ENCODE peak calls at places on chromosomes 2 and 18, in four cellular contexts. O, A, Q and X are unnamed samples.
A peak's percentile ranks its signal among the peaks of the same experiment; 100 is the strongest.

GRCh38 chr2:228624708-228625107 is 443.2 kb upstream of the SPHKAP start:
- DNase-seq in A (no peak), Q (no peak), O (no peak), X (no peak)

GRCh38 chr2:98457045-98457696 is 12.5 kb downstream of the INPP4A start:
- DNase-seq in A (peak; percentile 99), Q (no peak), O (no peak), X (no peak)

GRCh38 chr2:234879671-234880455 is 72.0 kb upstream of the SH3BP4 start:
- DNase-seq in Q (no peak), A (peak; percentile 97), O (no peak), X (no peak)

GRCh38 chr2:98114643-98115355 is 27.8 kb downstream of the VWA3B start:
- DNase-seq in A (no peak), O (no peak), Q (no peak), X (no peak)

GRCh38 chr2:241112046-241112445 is 10.0 kb upstream of the MTERF4 start:
- DNase-seq in O (no peak), A (no peak), Q (no peak), X (no peak)

GRCh38 chr18:21914739-21915319 is 174.2 kb downstream of the MIB1 start:
- DNase-seq in Q (no peak), O (peak; percentile 67), A (peak; percentile 62), X (peak; percentile 24)

GRCh38 chr18:63140997-63141776 is 178.4 kb downstream of the BCL2 start:
- DNase-seq in Q (peak; percentile 47), A (no peak), O (no peak), X (no peak)

GRCh38 chr2:72673279-72673678 is 152.6 kb downstream of the EXOC6B start:
- DNase-seq in A (peak; percentile 35), Q (no peak), O (no peak), X (no peak)

GRCh38 chr2:215409331-215410127 is 26.3 kb downstream of the FN1 start:
- DNase-seq in A (peak; percentile 57), Q (no peak), O (no peak), X (no peak)

GRCh38 chr2:140353541-140353940 is 1573.4 kb upstream of the NXPH2 start:
- DNase-seq in Q (no peak), O (no peak), A (no peak), X (no peak)

GRCh38 chr2:105329561-105330495 is at the start of gene TGFBRAP1:
- DNase-seq in Q (peak; percentile 88), A (peak; percentile 42), O (peak; percentile 72), X (peak; percentile 51)

GRCh38 chr2:69138793-69139510 is 126.0 kb downstream of the ANTXR1 start:
- DNase-seq in A (peak; percentile 88), Q (no peak), O (no peak), X (no peak)

GRCh38 chr2:196954001-196954400 is 27.5 kb upstream of the PGAP1 start:
- DNase-seq in A (no peak), O (no peak), Q (no peak), X (no peak)